ENCODE peak calls at places on chromosomes 5 and 9, in seven cellular contexts. U, Z, K, D, B, X and P are unnamed samples.

GRCh38 chr5:169527863-169528262 is 55.7 kb upstream of the SPDL1 start:
- DNase-seq in Z (no peak), K (no peak), U (peak), X (no peak), B (no peak), D (no peak), P (no peak)

GRCh38 chr5:124173386-124173785 is 573.1 kb downstream of the ZNF608 start:
- DNase-seq in B (no peak), U (no peak), Z (no peak), X (no peak), K (no peak), D (no peak), P (no peak)

GRCh38 chr5:149439899-149440655 is 61.0 kb upstream of the IL17B start:
- DNase-seq in U (no peak), K (no peak), X (no peak), Z (peak), B (no peak), D (no peak), P (peak)

GRCh38 chr9:6927838-6928237 is 170.1 kb downstream of the KDM4C start:
- DNase-seq in K (no peak), B (no peak), U (no peak), D (no peak), X (no peak), Z (no peak), P (no peak)

GRCh38 chr5:53438486-53439472 is 41.6 kb upstream of the FST start:
- DNase-seq in K (no peak), U (peak), B (no peak), D (no peak), Z (no peak), X (no peak), P (peak)

GRCh38 chr9:83204047-83204446 is 141.1 kb upstream of the RASEF start:
- DNase-seq in B (no peak), D (no peak), Z (no peak), U (no peak), X (no peak), K (no peak), P (no peak)

GRCh38 chr9:14350766-14351165 is 36.8 kb upstream of the NFIB start:
- DNase-seq in K (no peak), B (no peak), X (no peak), U (no peak), Z (no peak), D (no peak), P (no peak)

GRCh38 chr9:133943781-133944745 is 48.1 kb downstream of the VAV2 start:
- DNase-seq in B (no peak), K (no peak), Z (no peak), X (no peak), D (no peak), U (no peak), P (no peak)

GRCh38 chr5:89847743-89848142 is 561.8 kb downstream of the CETN3 start:
- DNase-seq in B (no peak), K (no peak), U (no peak), D (no peak), X (no peak), Z (no peak), P (no peak)

GRCh38 chr5:165940541-165940940 is 2350.9 kb upstream of the WWC1 start:
- DNase-seq in X (no peak), D (no peak), B (no peak), K (no peak), Z (no peak), U (no peak), P (no peak)

GRCh38 chr5:126597156-126597555 is 2.1 kb upstream of the ALDH7A1 start:
- DNase-seq in U (peak), D (no peak), B (no peak), Z (no peak), X (no peak), K (no peak), P (peak)

GRCh38 chr9:129958771-129959170 is 84.2 kb downstream of the FNBP1 start:
- DNase-seq in X (no peak), Z (no peak), K (no peak), B (no peak), U (no peak), D (no peak), P (no peak)

GRCh38 chr5:82599030-82599429 is 320.9 kb upstream of the RPS23 start:
- DNase-seq in Z (no peak), B (no peak), X (no peak), K (no peak), U (no peak), D (no peak), P (no peak)

GRCh38 chr5:75007537-75007847 is 44.9 kb downstream of the GCNT4 start:
- DNase-seq in Z (no peak), U (peak), B (no peak), X (no peak), D (no peak), K (no peak), P (peak)

GRCh38 chr5:95870105-95870672 is 47.7 kb upstream of the GLRX start:
- DNase-seq in K (no peak), U (no peak), D (no peak), X (no peak), Z (no peak), B (peak), P (peak)

GRCh38 chr9:137172907-137173794 is 1.3 kb upstream of the TMEM210 start:
- DNase-seq in D (no peak), U (no peak), Z (no peak), X (no peak), K (no peak), B (no peak), P (no peak)

GRCh38 chr9:106718996-106719395 is 144.0 kb upstream of the ZNF462 start:
- DNase-seq in Z (no peak), B (no peak), U (peak), D (no peak), X (no peak), K (no peak), P (no peak)

GRCh38 chr5:3114467-3114866 is 363.0 kb upstream of the IRX2 start:
- DNase-seq in U (no peak), D (no peak), X (no peak), Z (no peak), B (no peak), K (no peak), P (no peak)

GRCh38 chr5:170273968-170274710 is 23.4 kb downstream of the LCP2 start:
- DNase-seq in U (no peak), K (peak), X (peak), Z (no peak), B (peak), D (peak), P (no peak)

GRCh38 chr9:116569111-116569510 is 118.0 kb upstream of the TRIM32 start:
- DNase-seq in D (no peak), B (no peak), U (no peak), K (no peak), Z (no peak), X (no peak), P (no peak)

GRCh38 chr5:72065751-72066255 is 41.5 kb upstream of the MAP1B start:
- DNase-seq in Z (no peak), X (no peak), U (peak), D (no peak), B (no peak), K (peak), P (peak)

GRCh38 chr5:137254153-137254552 is 245.0 kb downstream of the SPOCK1 start:
- DNase-seq in K (no peak), D (no peak), B (no peak), X (no peak), U (peak), Z (no peak), P (peak)

GRCh38 chr9:14418262-14419200 is 104.6 kb upstream of the NFIB start:
- DNase-seq in U (no peak), X (no peak), D (no peak), K (no peak), Z (no peak), B (no peak), P (no peak)

GRCh38 chr9:16257604-16258003 is 612.9 kb downstream of the BNC2 start:
- DNase-seq in U (no peak), D (no peak), K (no peak), X (no peak), Z (no peak), B (no peak), P (no peak)

GRCh38 chr5:142215915-142216681 is 107.5 kb downstream of the NDFIP1 start:
- DNase-seq in D (no peak), Z (no peak), X (no peak), B (no peak), U (peak), K (no peak), P (peak)

GRCh38 chr5:143121135-143121474 is 282.4 kb downstream of the NR3C1 start:
- DNase-seq in U (no peak), D (peak), X (no peak), B (no peak), K (no peak), Z (no peak), P (no peak)

GRCh38 chr5:122909470-122910100 is 64.2 kb downstream of the SNX24 start:
- DNase-seq in B (no peak), D (no peak), Z (no peak), K (no peak), X (no peak), U (no peak), P (no peak)

GRCh38 chr9:134171316-134172197 is 7.2 kb upstream of the RNU6ATAC start:
- DNase-seq in Z (no peak), U (peak), K (no peak), D (no peak), B (no peak), X (no peak), P (peak)

GRCh38 chr9:33116855-33117254 is 40.4 kb upstream of the SMU1 start:
- DNase-seq in K (no peak), U (peak), B (no peak), X (no peak), Z (no peak), D (no peak), P (no peak)

GRCh38 chr5:85484982-85485574 is 1100.4 kb upstream of the EDIL3 start:
- DNase-seq in X (no peak), B (no peak), Z (no peak), U (no peak), K (no peak), D (no peak), P (no peak)

GRCh38 chr5:375336-375920 is 53.9 kb downstream of the AHRR start:
- DNase-seq in D (no peak), B (no peak), K (no peak), X (no peak), Z (no peak), U (no peak), P (no peak)

GRCh38 chr5:6307304-6307703 is 71.0 kb downstream of the MED10 start:
- DNase-seq in D (no peak), K (no peak), B (no peak), Z (no peak), U (no peak), X (no peak), P (no peak)

GRCh38 chr9:80787636-80788035 is 901.7 kb downstream of the TLE1 start:
- DNase-seq in K (no peak), Z (no peak), B (no peak), D (no peak), U (no peak), X (no peak), P (no peak)

GRCh38 chr5:142543951-142544753 is 141.7 kb downstream of the FGF1 start:
- DNase-seq in U (peak), D (no peak), B (no peak), X (no peak), K (no peak), Z (no peak), P (peak)